ENCODE peak calls at places on chromosomes 7 and 10, in ten cellular contexts. F is naive B cell; C is EL; B is Right ventricle myocardium superior; N is NCI-H1930; A is NCI-H1417; I is stimulated activated CD8-positive, alpha-beta memory T cell treated with anti-CD3 and anti-CD28 coated beads, Interleukin-15, amount 100 ng/mL, for 24 hours; Z is right atrium auricular region; E is cardiac septum; M is stimulated activated CD4-positive, alpha-beta T cell treated with anti-CD3 and anti-CD28 coated beads, Interleukin-12 subunit alpha, Interleukin-12 subunit beta, amount 100 ng/mL, for 48 hours. H is an unnamed sample.

GRCh38 chr10:79104264-79104954 is 35.6 kb downstream of the ZMIZ1 start:
- DNase-seq in F (no peak), C (peak; percentile 80), B (peak; percentile 74), N (no peak), A (no peak), I (no peak), Z (peak; percentile 70), E (no peak), M (no peak), H (peak; percentile 83)

GRCh38 chr10:15625261-15625660 is 94.5 kb downstream of the ITGA8 start:
- DNase-seq in F (no peak), C (no peak), B (no peak), N (no peak), A (no peak), I (no peak), Z (no peak), E (no peak), M (no peak), H (no peak)

GRCh38 chr7:26321440-26321839 is 29.8 kb downstream of the SNX10 start:
- DNase-seq in F (no peak), C (peak; percentile 10), B (no peak), N (no peak), A (no peak), I (no peak), Z (no peak), E (no peak), M (no peak), H (no peak)

GRCh38 chr10:107230854-107231253 is 66.3 kb upstream of the SORCS1 start:
- DNase-seq in F (no peak), C (no peak), B (no peak), N (no peak), A (no peak), I (no peak), Z (no peak), E (no peak), M (no peak), H (no peak)

GRCh38 chr10:87942884-87943527 is 79.6 kb downstream of the PTEN start:
- DNase-seq in F (no peak), C (no peak), B (no peak), N (no peak), A (no peak), I (no peak), Z (no peak), E (no peak), M (no peak), H (no peak)

GRCh38 chr7:155270876-155271275 is 26.8 kb upstream of the INSIG1 start:
- DNase-seq in F (no peak), C (no peak), B (no peak), N (no peak), A (no peak), I (no peak), Z (no peak), E (no peak), M (no peak), H (no peak)

GRCh38 chr7:90736968-90737939 is 141.1 kb downstream of the CDK14 start:
- DNase-seq in F (peak; percentile 80), C (no peak), B (no peak), N (no peak), A (no peak), I (no peak), Z (no peak), E (no peak), M (no peak), H (no peak)

GRCh38 chr10:110664483-110665420 is 20.6 kb downstream of the RBM20 start:
- DNase-seq in F (no peak), C (peak; percentile 92), B (no peak), N (no peak), A (no peak), I (no peak), Z (no peak), E (no peak), M (no peak), H (peak; percentile 86)